ENCODE peak calls at places on chromosomes 2 and 18, in seven cellular contexts. F is GM13976, T is DND-41, G is endothelial cell, D is fibroblast of lung, U is coronary artery, P is body of pancreas. K is an unnamed sample.

GRCh38 chr18:44725300-44726096 is 44.8 kb downstream of the SETBP1 start:
- DNase-seq in F (no peak), G (no peak), P (peak), D (peak), U (no peak), T (peak), K (no peak)

GRCh38 chr2:111072220-111072871 is 48.4 kb upstream of the BCL2L11 start:
- DNase-seq in T (no peak), P (no peak), F (no peak), D (peak), U (no peak), G (no peak), K (no peak)

GRCh38 chr18:50073319-50073718 is 121.6 kb downstream of the MYO5B start:
- DNase-seq in D (no peak), G (no peak), P (no peak), T (no peak), F (no peak), U (no peak), K (no peak)

GRCh38 chr2:74259191-74259590 is 60.8 kb downstream of the MTHFD2 start:
- DNase-seq in G (no peak), T (no peak), U (no peak), F (no peak), D (no peak), P (peak), K (no peak)

GRCh38 chr18:25352629-25353005 is 651 bp upstream of the ZNF521 start:
- DNase-seq in F (no peak), D (no peak), G (no peak), U (no peak), P (no peak), T (no peak), K (no peak)

GRCh38 chr18:22446325-22446724 is 28.6 kb upstream of the CTAGE1 start:
- DNase-seq in F (no peak), U (no peak), G (no peak), D (no peak), T (no peak), P (no peak), K (no peak)

GRCh38 chr18:48333563-48333962 is 75.6 kb downstream of the ZBTB7C start:
- DNase-seq in F (no peak), P (no peak), T (peak), G (no peak), U (no peak), D (no peak), K (no peak)

GRCh38 chr18:46332956-46333355 is 228.8 kb downstream of the HAUS1 start:
- DNase-seq in D (no peak), U (no peak), F (no peak), G (no peak), T (peak), P (peak), K (no peak)

GRCh38 chr18:47403949-47404348 is 152.5 kb upstream of the SKOR2 start:
- DNase-seq in U (no peak), G (no peak), F (no peak), P (no peak), T (no peak), D (no peak), K (no peak)

GRCh38 chr18:23244431-23244830 is 109.1 kb downstream of the CABLES1 start:
- DNase-seq in G (no peak), P (no peak), D (no peak), T (no peak), U (no peak), F (no peak), K (no peak)

GRCh38 chr2:22520337-22521288 is 864.4 kb upstream of the KLHL29 start:
- DNase-seq in U (no peak), D (no peak), G (no peak), T (no peak), F (no peak), P (no peak), K (no peak)

GRCh38 chr2:12883911-12884310 is 167.2 kb downstream of the TRIB2 start:
- DNase-seq in G (no peak), P (no peak), T (no peak), F (no peak), U (no peak), D (no peak), K (no peak)

GRCh38 chr2:134819334-134819733 is 19.1 kb upstream of the ACMSD start:
- DNase-seq in T (no peak), U (no peak), G (no peak), P (no peak), D (peak), F (no peak), K (no peak)

GRCh38 chr2:238518828-238519186 is 92.1 kb downstream of the ASB1 start:
- DNase-seq in U (no peak), D (no peak), F (peak), T (no peak), G (no peak), P (no peak), K (no peak)

GRCh38 chr2:177763532-177764265 is 308.9 kb downstream of the PDE11A start:
- DNase-seq in U (peak), G (peak), P (peak), D (peak), F (peak), T (peak), K (peak)

GRCh38 chr2:37721219-37721600 is 49.8 kb upstream of the CDC42EP3 start:
- DNase-seq in G (no peak), T (no peak), F (no peak), D (no peak), P (no peak), U (no peak), K (no peak)

GRCh38 chr2:85920810-85921545 is 32.2 kb upstream of the ST3GAL5 start:
- DNase-seq in G (no peak), F (no peak), P (no peak), D (no peak), T (no peak), U (no peak), K (no peak)

GRCh38 chr18:2083691-2084090 is 487.6 kb downstream of the METTL4 start:
- DNase-seq in D (no peak), P (no peak), T (peak), U (no peak), G (peak), F (no peak), K (no peak)

GRCh38 chr2:127637725-127638252 is 8.2 kb upstream of the GPR17 start:
- DNase-seq in U (no peak), T (peak), D (peak), F (no peak), P (no peak), G (peak), K (no peak)

GRCh38 chr2:23411752-23412431 is 26.9 kb downstream of the KLHL29 start:
- DNase-seq in T (no peak), F (no peak), D (peak), P (no peak), U (peak), G (no peak), K (no peak)

GRCh38 chr18:11268691-11269686 is 119.6 kb upstream of the PIEZO2 start:
- DNase-seq in D (peak), G (no peak), U (no peak), P (no peak), F (no peak), T (no peak), K (no peak)

GRCh38 chr18:22230403-22231042 is 61.1 kb downstream of the GATA6 start:
- DNase-seq in U (no peak), F (no peak), P (no peak), G (no peak), D (peak), T (no peak), K (peak)

DNA sequence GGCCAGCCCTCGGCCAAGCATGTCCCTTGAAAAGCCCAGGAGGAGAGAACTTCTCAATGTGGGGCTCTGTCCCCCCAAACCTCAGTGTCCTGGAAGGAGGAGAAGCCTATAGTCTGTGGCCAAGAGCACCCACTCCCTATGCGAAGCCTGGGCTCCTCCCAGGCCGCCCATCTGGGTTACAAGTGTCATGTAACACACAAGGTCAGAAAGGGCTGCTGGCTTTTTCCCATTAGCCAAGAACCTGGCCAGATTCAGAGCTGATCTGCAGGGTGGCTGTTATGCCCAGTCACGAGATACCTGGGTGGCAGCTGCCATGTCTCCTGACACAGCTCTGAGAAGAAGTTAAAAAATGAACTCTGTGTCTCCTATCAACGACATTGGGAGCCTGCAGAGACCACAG is 170.7 kb downstream of the TNS1 start:
- DNase-seq in P (peak), F (no peak), D (no peak), U (no peak), G (no peak), T (no peak), K (no peak)
- TF ChIP-seq CTCF in P (no peak), F (no peak), D (no peak), U (no peak), G (no peak), T (no peak), K (no peak)

DNA sequence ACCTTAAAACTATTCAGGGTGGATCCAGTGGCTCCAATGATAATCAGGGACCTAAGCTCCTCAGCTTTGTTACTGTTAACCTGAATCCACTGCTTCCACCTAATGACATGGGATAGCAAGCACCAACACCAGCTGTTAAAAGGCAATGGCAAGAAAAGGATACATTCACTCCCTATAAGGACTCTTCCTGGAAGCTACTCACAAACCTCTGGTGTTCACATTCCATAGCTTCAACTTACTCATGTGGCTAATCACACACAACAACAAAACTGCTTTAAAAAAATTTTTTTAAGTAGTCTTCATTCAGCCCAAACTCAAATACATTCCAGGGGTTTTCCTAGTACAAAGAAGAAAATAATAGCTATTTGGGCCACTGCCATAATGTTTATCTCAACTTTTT is 24.5 kb downstream of the ROCK2 start:
- DNase-seq in D (peak), T (no peak), U (no peak), G (no peak), F (no peak), P (no peak), K (no peak)
- TF ChIP-seq CTCF in D (no peak), T (no peak), U (no peak), G (no peak), F (no peak), P (no peak), K (no peak)

GRCh38 chr18:61893971-61894750 is 1.4 kb upstream of the RNF152 start:
- DNase-seq in P (peak), U (peak), G (peak), F (peak), D (peak), T (peak), K (peak)
- TF ChIP-seq CTCF in P (peak), U (no peak), G (no peak), F (peak), D (no peak), T (peak), K (peak)

DNA sequence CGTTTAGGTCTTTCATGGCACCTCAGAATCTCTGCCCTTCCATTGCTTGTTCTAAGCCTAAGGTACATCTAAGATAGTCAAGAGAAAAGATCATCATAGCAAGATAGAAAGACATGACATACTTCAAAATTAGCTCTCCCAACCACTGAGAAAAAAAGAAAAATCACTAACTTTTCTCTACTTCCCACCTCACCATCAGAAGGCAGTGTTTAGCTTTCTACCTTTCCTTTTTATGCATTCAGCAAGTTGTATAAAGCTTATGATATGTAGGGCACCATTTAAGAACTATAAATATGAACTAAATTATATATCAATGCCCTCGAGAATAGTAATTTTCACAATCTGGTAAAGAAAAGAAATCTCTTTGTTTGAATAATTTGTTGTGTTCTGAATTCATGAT is 331.8 kb upstream of the VWC2L start:
- DNase-seq in U (no peak), D (no peak), P (no peak), T (no peak), G (no peak), F (no peak), K (no peak)
- TF ChIP-seq CTCF in U (no peak), D (no peak), P (no peak), T (peak), G (no peak), F (no peak), K (peak)

GRCh38 chr2:11155326-11156059 is at the start of gene SLC66A3:
- DNase-seq in G (no peak), D (peak), F (no peak), U (no peak), T (no peak), P (no peak), K (no peak)
- TF ChIP-seq CTCF in G (no peak), D (no peak), F (no peak), U (no peak), T (peak), P (peak), K (no peak)

GRCh38 chr2:232030229-232030628 is 68.7 kb downstream of the DIS3L2 start:
- DNase-seq in U (no peak), G (no peak), D (no peak), T (no peak), F (no peak), P (no peak), K (no peak)
- TF ChIP-seq CTCF in U (peak), G (peak), D (peak), T (peak), F (no peak), P (no peak), K (no peak)